ENCODE peak calls at places on chromosome 14, in six cellular contexts. T is GM23248; H is PC-3; Y is CD8-positive, alpha-beta T cell; V is tibial artery; I is adipocyte. K is an unnamed sample. For H3K9me3, the result is how much of the 10 kb centered on the place peaks cover.

GRCh38 chr14:37232907-37233481 is 35.3 kb downstream of the MIPOL1 start:
- DNase-seq in V (no peak), I (peak), T (peak), Y (no peak), H (peak), K (no peak)

GRCh38 chr14:33009673-33010072 is 71.0 kb downstream of the NPAS3 start:
- DNase-seq in V (no peak), H (no peak), Y (no peak), I (no peak), T (no peak), K (no peak)

GRCh38 chr14:102980409-102980810 is 57.9 kb downstream of the AMN start:
- DNase-seq in I (peak), Y (no peak), T (peak), H (no peak), V (no peak), K (no peak)

GRCh38 chr14:58752280-58752679 is 114.5 kb downstream of the DACT1 start:
- DNase-seq in T (peak), I (no peak), Y (no peak), V (no peak), H (no peak), K (no peak)

GRCh38 chr14:91228112-91229004 is 16.1 kb downstream of the GPR68 start:
- DNase-seq in Y (peak), V (no peak), T (peak), I (peak), H (peak), K (peak)

GRCh38 chr14:94582199-94582750 is 1.0 kb downstream of the SERPINA5 start:
- DNase-seq in T (no peak), V (no peak), I (no peak), Y (no peak), H (no peak), K (no peak)

GRCh38 chr14:70139384-70139783 is 49.4 kb downstream of the SLC8A3 start:
- DNase-seq in Y (no peak), H (no peak), V (no peak), T (no peak), I (no peak), K (no peak)

GRCh38 chr14:65594153-65594881 is 181.8 kb downstream of the FUT8 start:
- DNase-seq in I (no peak), Y (no peak), T (no peak), V (no peak), H (peak), K (no peak)

GRCh38 chr14:50830044-50830931 is 674 bp downstream of the NIN start:
- DNase-seq in H (peak), T (peak), Y (peak), I (peak), V (peak), K (peak)

GRCh38 chr14:24261256-24261968 is 1.6 kb downstream of the TGM1 start:
- DNase-seq in T (no peak), Y (no peak), V (no peak), I (no peak), H (no peak), K (no peak)

DNA sequence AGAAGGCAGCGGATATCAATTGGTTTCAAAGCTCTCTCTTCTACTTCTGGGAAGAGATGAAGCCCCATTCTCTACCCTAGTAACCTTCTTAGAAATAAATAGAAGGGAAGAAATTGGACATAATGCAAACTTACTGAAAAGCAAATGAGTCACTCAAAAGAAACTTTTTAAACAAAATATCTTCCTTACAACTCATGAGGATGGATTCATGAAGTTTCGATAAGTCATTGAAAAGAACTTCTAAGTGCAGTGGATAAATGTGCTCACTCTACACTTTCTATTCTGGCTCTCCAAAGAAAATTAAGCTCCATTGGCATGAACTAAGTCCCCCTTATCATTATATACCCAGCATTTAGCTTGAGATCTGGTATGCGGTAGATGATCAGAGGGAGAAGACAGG is 899.5 kb downstream of the RPS29 start:
- DNase-seq in I (no peak), V (no peak), T (no peak), Y (no peak), H (no peak), K (no peak)
- H3K9me3 ChIP-seq in I (under half), V (under half), T (under half), Y (under half), H (under half), K (under half)

GRCh38 chr14:98651042-98651441 is 621.0 kb downstream of the BCL11B start:
- DNase-seq in Y (no peak), H (no peak), T (no peak), I (no peak), V (no peak), K (no peak)
- H3K9me3 ChIP-seq in Y (under half), H (under half), T (under half), I (under half), V (under half), K (under half)

DNA sequence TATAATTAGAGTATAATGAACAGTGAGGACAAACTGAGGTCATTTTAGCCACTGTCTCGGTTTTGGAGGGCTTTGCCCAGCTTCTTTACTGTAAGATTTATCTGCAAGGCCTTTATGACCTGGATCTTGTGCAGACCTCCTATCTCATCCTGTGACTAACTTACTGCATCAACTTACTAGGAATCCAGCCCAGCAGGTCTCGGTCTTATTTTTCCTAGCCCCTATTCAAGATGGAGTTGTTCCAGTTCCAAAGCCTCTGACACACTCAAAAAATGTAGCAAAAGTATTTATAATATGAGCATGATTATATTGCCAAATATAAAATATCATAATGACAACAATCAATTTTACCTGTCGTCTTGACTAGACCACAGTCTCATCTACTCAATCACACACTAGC is 534.2 kb downstream of the TMEM121 start:
- DNase-seq in T (no peak), V (no peak), I (no peak), Y (no peak), H (no peak), K (no peak)
- H3K9me3 ChIP-seq in T (under half), V (under half), I (under half), Y (under half), H (under half), K (under half)

GRCh38 chr14:27006520-27006919 is 408.7 kb upstream of the NOVA1 start:
- DNase-seq in I (no peak), T (no peak), Y (no peak), V (no peak), H (no peak), K (no peak)
- H3K9me3 ChIP-seq in I (under half), T (under half), Y (under half), V (under half), H (under half), K (under half)

GRCh38 chr14:101929946-101930345 is 34.4 kb upstream of the DYNC1H1 start:
- DNase-seq in I (no peak), V (no peak), H (no peak), T (no peak), Y (no peak), K (no peak)
- H3K9me3 ChIP-seq in I (under half), V (under half), H (under half), T (under half), Y (under half), K (under half)

DNA sequence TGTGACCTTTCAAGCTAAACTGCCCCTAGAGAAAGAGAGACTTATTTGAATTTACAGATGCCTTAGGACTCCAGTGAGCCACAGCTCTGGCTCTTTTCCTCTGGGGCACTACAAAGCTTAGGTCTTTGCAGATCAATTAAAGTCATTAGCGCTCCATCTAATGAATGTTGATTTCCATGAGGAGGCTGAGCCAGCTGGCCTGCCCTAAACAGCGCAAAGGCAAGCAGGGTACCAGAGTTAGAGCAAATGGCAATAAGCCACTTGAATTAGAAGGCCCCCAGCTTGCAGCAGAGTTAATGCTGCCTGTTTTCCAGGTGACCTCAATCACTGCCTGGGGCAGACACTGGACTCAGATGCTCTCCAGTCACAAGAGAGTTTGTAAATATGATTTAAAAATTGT is 695.3 kb downstream of the DIO2 start:
- DNase-seq in V (no peak), Y (no peak), T (no peak), I (no peak), H (no peak), K (no peak)
- H3K9me3 ChIP-seq in V (under half), Y (under half), T (under half), I (under half), H (under half), K (under half)

K was measured in T-helper 17 cell.